ENCODE peak calls at places on chromosomes 12 and 14, in ten cellular contexts. D is nephron progenitor cell, J is posterior cingulate gyrus, P is AG10803, O is right atrium auricular region, X is left kidney, B is NCI-H446 treated with DMSO at 0.1 percent for 48 hours, W is fibroblast of gingiva, T is mammary epithelial cell, I is anterior cingulate cortex. F is an unnamed sample.
A peak's percentile ranks its signal among the peaks of the same experiment; 100 is the strongest.

GRCh38 chr14:36773136-36773540 is 111.5 kb downstream of the PAX9 start:
- DNase-seq in D (no peak), J (no peak), P (peak; percentile 18), O (no peak), X (peak; percentile 31), B (no peak), W (peak; percentile 16), T (peak; percentile 48), I (no peak), F (no peak)

GRCh38 chr14:71931492-71932228 is 569 bp upstream of the RGS6 start:
- DNase-seq in D (peak; percentile 51), J (peak; percentile 87), P (no peak), O (no peak), X (no peak), B (no peak), W (no peak), T (no peak), I (no peak), F (peak; percentile 10)

GRCh38 chr12:42716521-42716920 is 127.0 kb upstream of the PRICKLE1 start:
- DNase-seq in D (no peak), J (no peak), P (peak; percentile 40), O (no peak), X (peak; percentile 30), B (no peak), W (peak; percentile 91), T (no peak), I (no peak), F (no peak)

GRCh38 chr12:54032627-54033100 is at the start of gene HOXC5:
- DNase-seq in D (peak; percentile 88), J (no peak), P (peak; percentile 90), O (peak; percentile 69), X (peak; percentile 96), B (peak; percentile 86), W (peak; percentile 16), T (peak; percentile 53), I (no peak), F (peak; percentile 62)

GRCh38 chr14:35687335-35687939 is 121.7 kb downstream of the RALGAPA1 start:
- DNase-seq in D (peak; percentile 26), J (no peak), P (peak; percentile 46), O (no peak), X (peak; percentile 67), B (peak; percentile 13), W (peak; percentile 40), T (peak; percentile 25), I (no peak), F (peak; percentile 6)

GRCh38 chr14:68790656-68791077 is 2.2 kb downstream of the ZFP36L1 start:
- DNase-seq in D (no peak), J (no peak), P (no peak), O (peak; percentile 53), X (no peak), B (no peak), W (no peak), T (peak; percentile 6), I (no peak), F (no peak)

GRCh38 chr14:61438860-61439765 is 117.7 kb downstream of the PRKCH start:
- DNase-seq in D (no peak), J (no peak), P (peak; percentile 59), O (peak; percentile 70), X (peak; percentile 40), B (peak; percentile 37), W (peak; percentile 93), T (peak; percentile 43), I (no peak), F (no peak)

GRCh38 chr14:22375321-22375930 is 213.6 kb downstream of the DAD1 start:
- DNase-seq in D (peak; percentile 12), J (no peak), P (peak; percentile 38), O (no peak), X (peak; percentile 83), B (peak; percentile 62), W (peak; percentile 16), T (peak; percentile 38), I (no peak), F (no peak)

GRCh38 chr12:80040075-80040738 is 59.1 kb upstream of the OTOGL start:
- DNase-seq in D (no peak), J (no peak), P (peak; percentile 50), O (no peak), X (no peak), B (no peak), W (no peak), T (no peak), I (no peak), F (no peak)

GRCh38 chr14:55577229-55577628 is 2.8 kb upstream of the KTN1 start:
- DNase-seq in D (no peak), J (no peak), P (no peak), O (no peak), X (no peak), B (no peak), W (no peak), T (peak; percentile 57), I (no peak), F (no peak)

F was measured in C1 segment of cervical spinal cord.